ENCODE peak calls at places on chromosomes 4 and X, in four cellular contexts. U is H9, B is mesenchymal stem cell, S is H1. W is an unnamed sample.

GRCh38 chrX:29903365-29903764 is 312.0 kb upstream of the MAGEB2 start:
- DNase-seq in B (peak; percentile 8), S (no peak), U (no peak), W (no peak)

GRCh38 chrX:2264179-2265030 is 236.4 kb downstream of the DHRSX start:
- DNase-seq in B (no peak), S (no peak), U (no peak), W (no peak)

GRCh38 chr4:110514889-110515479 is 39.0 kb downstream of the ENPEP start:
- DNase-seq in B (peak; percentile 59), U (no peak), S (no peak), W (no peak)

GRCh38 chrX:68462653-68463052 is 29.4 kb upstream of the OPHN1 start:
- DNase-seq in B (peak; percentile 67), S (peak; percentile 0), U (peak; percentile 28), W (no peak)

GRCh38 chrX:84362184-84362838 is 139.9 kb downstream of the HDX start:
- DNase-seq in B (no peak), S (no peak), U (no peak), W (no peak)

GRCh38 chr4:157052429-157053040 is 23.4 kb upstream of the GLRB start:
- DNase-seq in U (peak; percentile 52), B (no peak), S (no peak), W (no peak)

GRCh38 chr4:124183926-124184325 is 528.6 kb downstream of the ANKRD50 start:
- DNase-seq in S (no peak), B (no peak), U (no peak), W (no peak)

GRCh38 chr4:177163532-177163931 is 146.1 kb upstream of the NEIL3 start:
- DNase-seq in B (no peak), S (no peak), U (no peak), W (no peak)

GRCh38 chrX:110172215-110172614 is 145.7 kb downstream of the AMMECR1 start:
- DNase-seq in B (no peak), U (no peak), S (no peak), W (no peak)

GRCh38 chr4:20544645-20545044 is 155.6 kb upstream of the PACRGL start:
- DNase-seq in U (no peak), B (peak; percentile 59), S (no peak), W (peak; percentile 26)

GRCh38 chrX:78029663-78030062 is 60.2 kb upstream of the PGAM4 start:
- DNase-seq in B (no peak), S (no peak), U (no peak), W (peak; percentile 0)

GRCh38 chrX:2228466-2228865 is 272.3 kb downstream of the DHRSX start:
- DNase-seq in U (no peak), S (no peak), B (no peak), W (no peak)

GRCh38 chr4:141140271-141141205 is 7.3 kb upstream of the RNF150 start:
- DNase-seq in S (no peak), B (no peak), U (no peak), W (no peak)

GRCh38 chr4:6331018-6331417 is 61.4 kb downstream of the WFS1 start:
- DNase-seq in S (no peak), B (peak; percentile 15), U (peak; percentile 60), W (no peak)

GRCh38 chrX:357693-358471 is 28.8 kb downstream of the PPP2R3B start:
- DNase-seq in U (no peak), B (peak; percentile 54), S (no peak), W (no peak)

GRCh38 chr4:67333663-67334062 is 211.6 kb downstream of the CENPC start:
- DNase-seq in B (no peak), U (no peak), S (no peak), W (no peak)

GRCh38 chr4:53532521-53532920 is 58.8 kb downstream of the LNX1 start:
- DNase-seq in U (no peak), B (peak; percentile 36), S (no peak), W (no peak)

DNA sequence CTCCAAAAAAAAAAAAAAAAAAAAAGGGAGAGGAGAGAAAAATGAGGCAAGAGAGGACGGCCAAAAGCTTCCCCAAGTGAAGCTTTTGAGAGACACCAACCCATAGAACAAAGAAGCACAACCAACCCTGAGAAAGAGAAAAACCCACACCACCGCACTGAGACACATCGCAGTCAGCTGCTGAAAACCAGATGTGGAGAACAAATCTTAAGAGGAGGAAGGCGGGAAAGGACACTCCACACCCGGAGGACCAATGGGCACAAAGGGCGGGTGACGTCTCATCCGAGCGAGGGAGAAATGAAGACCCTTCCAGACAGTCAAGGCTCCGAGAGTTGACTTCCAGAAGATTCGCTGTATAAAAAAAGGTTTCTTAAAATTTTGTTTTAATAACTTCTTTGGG is 112.1 kb downstream of the AFAP1 start:
- DNase-seq in U (no peak), B (no peak), S (no peak), W (no peak)
- H4K91ac ChIP-seq in U (no peak overlapping the region), B (no peak overlapping the region), S (no peak overlapping the region), W (no peak overlapping the region)

DNA sequence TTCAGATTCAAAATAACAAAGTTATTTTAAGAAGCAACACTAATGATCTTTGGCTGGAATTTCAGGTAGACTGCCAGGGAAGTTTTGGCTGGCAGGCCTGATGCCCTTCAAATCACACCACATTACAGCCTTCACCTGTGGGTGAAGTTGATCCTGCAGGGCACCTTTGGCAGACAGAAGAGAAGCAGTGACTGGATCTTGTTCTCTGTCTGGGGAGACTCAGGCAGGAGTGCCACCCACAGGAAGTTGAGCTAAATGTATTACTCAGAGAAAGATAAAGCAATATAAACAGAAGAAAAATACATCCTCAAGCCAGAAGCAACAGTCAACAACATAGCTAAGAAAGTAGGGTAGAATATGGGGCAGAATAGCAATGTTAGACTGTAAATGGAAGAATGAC is 12.8 kb upstream of the CFAP299 start:
- DNase-seq in U (no peak), S (no peak), B (peak; percentile 57), W (no peak)
- H2AK5ac ChIP-seq in U (no peak overlapping the region), S (no peak overlapping the region), B (no peak overlapping the region), W (no peak overlapping the region)

DNA sequence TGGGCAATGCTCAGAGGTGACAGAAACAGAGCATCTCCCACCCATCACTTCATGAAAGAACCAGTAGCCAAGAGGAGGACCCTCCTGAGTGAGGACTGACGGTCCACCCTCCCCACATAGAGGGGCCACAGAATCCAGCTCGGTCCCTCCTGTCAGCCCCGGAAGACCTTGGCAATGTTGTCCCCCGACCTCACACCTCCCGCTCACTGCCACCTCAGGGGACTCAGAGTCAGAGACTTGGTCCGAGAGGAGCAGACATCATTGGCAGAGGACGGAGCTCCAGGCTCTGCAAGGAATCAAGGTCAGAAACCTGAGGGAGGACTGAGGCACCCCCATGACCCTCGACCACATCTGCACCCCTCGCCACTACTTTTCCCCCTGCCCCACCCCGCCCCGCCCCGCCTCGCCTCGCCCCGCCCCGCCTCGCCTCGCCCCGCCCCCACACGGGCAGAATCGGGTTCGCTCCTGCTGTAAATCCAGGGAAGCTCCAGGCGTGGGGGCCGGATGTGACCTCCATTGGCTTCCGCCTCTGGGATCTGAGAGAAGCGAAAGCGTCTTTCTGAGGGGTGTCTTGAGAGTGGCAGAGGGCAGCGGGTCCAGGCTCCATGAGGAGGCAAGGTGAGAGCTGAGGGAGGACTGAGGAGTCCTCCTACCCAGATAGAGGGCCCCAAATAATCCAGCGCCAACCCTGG is at the start of gene MAGEA11:
- DNase-seq in U (no peak), S (no peak), B (no peak), W (no peak)
- H3K27me3 ChIP-seq in U (no peaks in the 10 kb centered on the region), S (no peaks in the 10 kb centered on the region), B (no peaks in the 10 kb centered on the region), W (no peaks in the 10 kb centered on the region)

GRCh38 chr4:114364857-114365256 is 233.8 kb upstream of the UGT8 start:
- DNase-seq in U (no peak), S (peak; percentile 36), B (peak; percentile 73), W (no peak)
- H4K91ac ChIP-seq in U (no peak overlapping the region), S (no peak overlapping the region), B (no peak overlapping the region), W (no peak overlapping the region)

GRCh38 chr4:25070512-25070911 is 39.8 kb upstream of the LGI2 start:
- DNase-seq in S (no peak), B (no peak), U (no peak), W (no peak)

GRCh38 chr4:25076625-25077413 is 46.1 kb upstream of the LGI2 start:
- DNase-seq in B (no peak), U (no peak), S (no peak), W (no peak)

GRCh38 chr4:25075851-25076250 is 45.1 kb upstream of the LGI2 start:
- DNase-seq in S (no peak), U (no peak), B (no peak), W (no peak)

GRCh38 chr4:25078523-25078922 is 47.8 kb upstream of the LGI2 start:
- DNase-seq in S (no peak), U (no peak), B (no peak), W (no peak)

DNA sequence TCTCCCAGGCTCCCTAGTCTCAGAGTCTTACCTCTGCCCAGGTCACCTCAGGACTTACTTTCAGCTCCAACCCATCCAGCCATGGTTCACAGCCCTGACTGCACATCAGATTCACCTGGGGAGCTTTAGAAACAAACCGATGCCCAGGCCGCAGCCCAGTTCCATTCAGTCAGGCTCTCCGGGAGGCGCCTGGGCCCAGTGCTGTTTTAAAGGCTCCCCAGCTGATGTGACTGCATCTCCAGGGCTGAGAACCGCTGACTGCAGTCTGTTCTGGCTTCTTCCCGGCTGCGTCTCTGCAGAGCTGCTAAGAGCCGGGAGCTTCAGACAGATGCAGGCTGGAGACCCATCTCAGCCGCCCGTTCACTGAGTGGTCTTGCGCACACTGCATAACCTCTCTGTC is 44.4 kb upstream of the LGI2 start:
- DNase-seq in B (no peak), S (no peak), U (peak; percentile 49), W (no peak)
- H2AK5ac ChIP-seq in B (no peak overlapping the region), S (no peak overlapping the region), U (no peak overlapping the region), W (no peak overlapping the region)

GRCh38 chr4:82044141-82044993 is 329.4 kb downstream of the HNRNPD start:
- DNase-seq in B (peak; percentile 10), U (peak; percentile 82), S (peak; percentile 41), W (peak; percentile 72)

GRCh38 chr4:82043081-82043808 is 330.5 kb downstream of the HNRNPD start:
- DNase-seq in B (no peak), U (peak; percentile 53), S (no peak), W (no peak)

GRCh38 chr4:82043809-82044137 is 330.0 kb downstream of the HNRNPD start:
- DNase-seq in B (no peak), U (no peak), S (no peak), W (no peak)

GRCh38 chr4:82045267-82045666 is 328.5 kb downstream of the HNRNPD start:
- DNase-seq in U (no peak), S (no peak), B (no peak), W (no peak)

DNA sequence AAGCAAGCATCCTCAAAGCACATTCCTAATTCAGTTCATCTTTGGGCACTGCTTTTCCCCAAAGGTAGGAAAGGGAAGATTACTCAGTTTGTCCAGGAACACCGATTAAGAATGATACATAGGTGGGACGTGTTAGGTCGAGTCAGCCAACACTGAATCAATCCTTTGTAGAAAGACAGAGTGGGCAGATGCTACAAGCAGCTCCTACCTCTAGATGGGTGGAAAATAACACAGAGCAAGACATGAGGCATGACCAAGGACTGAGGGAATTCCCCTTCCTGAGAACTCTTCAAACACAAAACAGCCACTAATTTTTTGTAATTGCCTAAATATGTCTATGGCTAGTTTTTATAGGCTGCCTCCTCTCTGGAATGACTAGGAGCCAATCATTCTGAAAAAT is 331.7 kb downstream of the HNRNPD start:
- DNase-seq in U (no peak), S (no peak), B (no peak), W (no peak)
- H3K27me3 ChIP-seq in U (peaks cover 6% of the 10 kb centered on the region), S (peaks cover 10% of the 10 kb centered on the region), B (peaks cover 56% of the 10 kb centered on the region), W (no peaks in the 10 kb centered on the region)

GRCh38 chr4:168867128-168867527 is 142.9 kb downstream of the CBR4 start:
- DNase-seq in S (no peak), U (no peak), B (no peak), W (no peak)
- H4K91ac ChIP-seq in S (no peak overlapping the region), U (no peak overlapping the region), B (no peak overlapping the region), W (no peak overlapping the region)